ENCODE peak calls at places on chromosomes 16 and 17, in four cellular contexts. One of them, this sample, is unnamed.

GRCh38 chr17:44956998-44957981 is 9.7 kb upstream of the KIF18B start:
- DNase-seq in HAP-1: no peak
- DNase-seq in stimulated activated CD4-positive, alpha-beta T cell treated with anti-CD3 and anti-CD28 coated beads, Interleukin-15, amount 100 ng/mL, for 24 hours: no peak
- DNase-seq in posterior vena cava: peak; percentile 64
- DNase-seq in this sample: no peak

GRCh38 chr16:55482056-55482455 is 3.1 kb downstream of the MMP2 start:
- DNase-seq in posterior vena cava: no peak
- DNase-seq in HAP-1: no peak
- DNase-seq in stimulated activated CD4-positive, alpha-beta T cell treated with anti-CD3 and anti-CD28 coated beads, Interleukin-15, amount 100 ng/mL, for 24 hours: no peak
- DNase-seq in this sample: peak; percentile 29

GRCh38 chr17:48484256-48484655 is 46.6 kb downstream of the HOXB1 start:
- DNase-seq in stimulated activated CD4-positive, alpha-beta T cell treated with anti-CD3 and anti-CD28 coated beads, Interleukin-15, amount 100 ng/mL, for 24 hours: no peak
- DNase-seq in HAP-1: no peak
- DNase-seq in posterior vena cava: no peak
- DNase-seq in this sample: peak; percentile 78

GRCh38 chr16:30005341-30006094 is 5.3 kb downstream of the DOC2A start:
- DNase-seq in HAP-1: peak; percentile 66
- DNase-seq in posterior vena cava: no peak
- DNase-seq in stimulated activated CD4-positive, alpha-beta T cell treated with anti-CD3 and anti-CD28 coated beads, Interleukin-15, amount 100 ng/mL, for 24 hours: peak; percentile 55
- DNase-seq in this sample: peak; percentile 48

GRCh38 chr17:7435676-7436555 is 681 bp downstream of the TMEM102 start:
- DNase-seq in stimulated activated CD4-positive, alpha-beta T cell treated with anti-CD3 and anti-CD28 coated beads, Interleukin-15, amount 100 ng/mL, for 24 hours: peak; percentile 71
- DNase-seq in HAP-1: peak; percentile 77
- DNase-seq in posterior vena cava: no peak
- DNase-seq in this sample: peak; percentile 63

GRCh38 chr17:9644910-9645751 is at the start of gene USP43:
- DNase-seq in HAP-1: peak; percentile 76
- DNase-seq in stimulated activated CD4-positive, alpha-beta T cell treated with anti-CD3 and anti-CD28 coated beads, Interleukin-15, amount 100 ng/mL, for 24 hours: peak; percentile 39
- DNase-seq in posterior vena cava: no peak
- DNase-seq in this sample: peak; percentile 84

GRCh38 chr17:81508639-81509047 is 4.0 kb downstream of the ACTG1 start:
- DNase-seq in stimulated activated CD4-positive, alpha-beta T cell treated with anti-CD3 and anti-CD28 coated beads, Interleukin-15, amount 100 ng/mL, for 24 hours: peak; percentile 40
- DNase-seq in posterior vena cava: no peak
- DNase-seq in HAP-1: no peak
- DNase-seq in this sample: no peak

GRCh38 chr16:72400257-72401078 is 228.5 kb upstream of the PMFBP1 start:
- DNase-seq in HAP-1: peak; percentile 76
- DNase-seq in posterior vena cava: no peak
- DNase-seq in stimulated activated CD4-positive, alpha-beta T cell treated with anti-CD3 and anti-CD28 coated beads, Interleukin-15, amount 100 ng/mL, for 24 hours: peak; percentile 30
- DNase-seq in this sample: peak; percentile 48

GRCh38 chr16:48611329-48612137 is 1.6 kb upstream of the N4BP1 start:
- DNase-seq in posterior vena cava: no peak
- DNase-seq in stimulated activated CD4-positive, alpha-beta T cell treated with anti-CD3 and anti-CD28 coated beads, Interleukin-15, amount 100 ng/mL, for 24 hours: peak; percentile 82
- DNase-seq in HAP-1: no peak
- DNase-seq in this sample: peak; percentile 60

GRCh38 chr16:21217121-21217520 is 5.7 kb upstream of the ZP2 start:
- DNase-seq in HAP-1: no peak
- DNase-seq in stimulated activated CD4-positive, alpha-beta T cell treated with anti-CD3 and anti-CD28 coated beads, Interleukin-15, amount 100 ng/mL, for 24 hours: no peak
- DNase-seq in posterior vena cava: no peak
- DNase-seq in this sample: no peak

GRCh38 chr17:29061036-29061435 is 18.1 kb downstream of the PIPOX start:
- DNase-seq in stimulated activated CD4-positive, alpha-beta T cell treated with anti-CD3 and anti-CD28 coated beads, Interleukin-15, amount 100 ng/mL, for 24 hours: no peak
- DNase-seq in posterior vena cava: no peak
- DNase-seq in HAP-1: no peak
- DNase-seq in this sample: no peak

GRCh38 chr17:30920282-30920681 is 1.5 kb upstream of the ADAP2 start:
- DNase-seq in posterior vena cava: no peak
- DNase-seq in HAP-1: no peak
- DNase-seq in stimulated activated CD4-positive, alpha-beta T cell treated with anti-CD3 and anti-CD28 coated beads, Interleukin-15, amount 100 ng/mL, for 24 hours: no peak
- DNase-seq in this sample: peak; percentile 22

GRCh38 chr17:32588982-32589381 is 102.2 kb downstream of the CDK5R1 start:
- DNase-seq in posterior vena cava: no peak
- DNase-seq in stimulated activated CD4-positive, alpha-beta T cell treated with anti-CD3 and anti-CD28 coated beads, Interleukin-15, amount 100 ng/mL, for 24 hours: no peak
- DNase-seq in HAP-1: no peak
- DNase-seq in this sample: no peak

GRCh38 chr17:64993867-64994266 is 62.7 kb downstream of the GNA13 start:
- DNase-seq in HAP-1: no peak
- DNase-seq in stimulated activated CD4-positive, alpha-beta T cell treated with anti-CD3 and anti-CD28 coated beads, Interleukin-15, amount 100 ng/mL, for 24 hours: no peak
- DNase-seq in posterior vena cava: no peak
- DNase-seq in this sample: no peak

GRCh38 chr17:50064253-50064991 is 8.5 kb downstream of the ITGA3 start:
- DNase-seq in HAP-1: no peak
- DNase-seq in posterior vena cava: no peak
- DNase-seq in stimulated activated CD4-positive, alpha-beta T cell treated with anti-CD3 and anti-CD28 coated beads, Interleukin-15, amount 100 ng/mL, for 24 hours: no peak
- DNase-seq in this sample: peak; percentile 97

This sample was measured in kidney tubule cell.